ENCODE peak calls at places on chromosomes 16 and 17, in nine cellular contexts. M is AG09309, Z is heart left ventricle, N is A549, D is fibroblast of lung, L is tibial nerve, G is GM12865, H is fibroblast of mammary gland, F is lower leg skin. W is an unnamed sample.

GRCh38 chr16:87127766-87128147 is 189.4 kb downstream of the C16orf95 start:
- DNase-seq in M (no peak), Z (no peak), N (no peak), D (no peak), L (no peak), G (no peak), H (no peak), F (no peak), W (no peak)

GRCh38 chr17:27343972-27344607 is 50.2 kb downstream of the WSB1 start:
- DNase-seq in M (no peak), Z (no peak), N (no peak), D (peak; percentile 80), L (no peak), G (no peak), H (no peak), F (no peak), W (peak; percentile 57)

GRCh38 chr16:82773018-82773417 is 146.2 kb downstream of the CDH13 start:
- DNase-seq in M (no peak), Z (no peak), N (no peak), D (peak; percentile 60), L (no peak), G (no peak), H (no peak), F (no peak), W (no peak)

GRCh38 chr16:84986102-84986501 is 25.2 kb downstream of the ZDHHC7 start:
- DNase-seq in M (no peak), Z (no peak), N (no peak), D (no peak), L (no peak), G (no peak), H (no peak), F (no peak), W (no peak)

GRCh38 chr16:82963653-82964052 is 336.9 kb downstream of the CDH13 start:
- DNase-seq in M (no peak), Z (no peak), N (no peak), D (no peak), L (no peak), G (no peak), H (no peak), F (no peak), W (no peak)

GRCh38 chr17:35930211-35931065 is at the start of gene RDM1:
- DNase-seq in M (no peak), Z (peak; percentile 47), N (peak; percentile 97), D (peak; percentile 49), L (peak; percentile 13), G (peak; percentile 88), H (peak; percentile 42), F (no peak), W (peak; percentile 14)

GRCh38 chr16:53433509-53433908 is 762 bp upstream of the RBL2 start:
- DNase-seq in M (no peak), Z (no peak), N (no peak), D (no peak), L (no peak), G (no peak), H (no peak), F (no peak), W (no peak)

GRCh38 chr17:78397681-78398101 is 19.2 kb downstream of the PGS1 start:
- DNase-seq in M (no peak), Z (peak; percentile 62), N (no peak), D (peak; percentile 82), L (no peak), G (no peak), H (peak; percentile 38), F (no peak), W (peak; percentile 64)

DNA sequence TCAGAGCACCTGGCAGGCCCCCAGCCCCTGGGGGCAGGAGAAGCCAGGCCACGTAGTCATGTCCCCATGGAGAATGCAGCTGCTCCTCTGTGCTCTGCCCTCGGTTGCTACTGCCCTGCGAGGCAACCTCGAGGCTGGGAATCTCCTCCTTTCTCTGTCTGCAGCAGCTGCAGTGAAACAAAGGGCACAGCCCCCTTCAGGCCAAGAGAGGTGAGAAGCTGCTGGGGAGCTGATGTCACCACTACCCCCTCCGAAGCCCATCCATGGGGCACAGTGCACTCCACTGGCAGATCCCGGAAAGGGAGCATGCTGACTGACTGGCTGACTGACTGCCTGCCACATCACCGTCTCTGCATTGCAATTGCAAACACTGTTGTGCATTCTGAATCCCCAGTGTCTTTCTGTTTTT is 103.7 kb downstream of the GRIN2A start:
- DNase-seq in M (no peak), Z (no peak), N (no peak), D (peak; percentile 31), L (no peak), G (no peak), H (no peak), F (no peak), W (no peak)
- TF ChIP-seq CTCF in M (no peak), Z (no peak), N (no peak), D (no peak), L (no peak), G (no peak), H (no peak), F (no peak), W (no peak)

GRCh38 chr17:55722016-55722706 is 503 bp downstream of the TMEM100 start:
- DNase-seq in M (no peak), Z (no peak), N (no peak), D (peak; percentile 46), L (no peak), G (no peak), H (peak; percentile 35), F (no peak), W (peak; percentile 10)
- H3K4me3 ChIP-seq in M (peak overlapping the region; percentile 24), Z (no peak overlapping the region), N (no peak overlapping the region), D (peak overlapping the region; percentile 59), L (peak overlapping the region; percentile 35), G (no peak overlapping the region), H (peak overlapping the region; percentile 66), F (no peak overlapping the region), W (peak overlapping the region; percentile 55)

DNA sequence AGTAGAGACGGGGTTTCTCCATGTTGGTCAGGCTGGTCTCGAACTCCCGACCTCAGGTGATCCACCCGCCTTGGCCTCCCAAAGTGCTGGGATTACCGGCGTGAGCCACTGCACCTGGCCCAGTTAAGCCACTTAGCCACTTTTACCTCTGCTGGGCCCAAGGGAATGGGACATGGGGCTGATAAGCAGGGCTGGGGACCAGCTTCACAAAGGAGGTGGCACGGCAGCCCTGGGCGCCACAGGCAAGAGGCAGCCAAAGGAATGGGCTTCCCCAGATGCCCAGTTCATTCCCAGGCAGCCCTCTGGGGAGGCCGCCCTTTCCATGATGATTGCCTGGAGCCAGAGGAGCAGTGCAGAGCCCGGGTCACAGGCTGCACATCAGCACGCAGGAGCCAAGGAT is 5.0 kb upstream of the CYB561 start:
- DNase-seq in M (no peak), Z (no peak), N (no peak), D (no peak), L (no peak), G (no peak), H (no peak), F (no peak), W (no peak)
- TF ChIP-seq CTCF in M (no peak), Z (no peak), N (no peak), D (no peak), L (no peak), G (no peak), H (no peak), F (no peak), W (no peak)

DNA sequence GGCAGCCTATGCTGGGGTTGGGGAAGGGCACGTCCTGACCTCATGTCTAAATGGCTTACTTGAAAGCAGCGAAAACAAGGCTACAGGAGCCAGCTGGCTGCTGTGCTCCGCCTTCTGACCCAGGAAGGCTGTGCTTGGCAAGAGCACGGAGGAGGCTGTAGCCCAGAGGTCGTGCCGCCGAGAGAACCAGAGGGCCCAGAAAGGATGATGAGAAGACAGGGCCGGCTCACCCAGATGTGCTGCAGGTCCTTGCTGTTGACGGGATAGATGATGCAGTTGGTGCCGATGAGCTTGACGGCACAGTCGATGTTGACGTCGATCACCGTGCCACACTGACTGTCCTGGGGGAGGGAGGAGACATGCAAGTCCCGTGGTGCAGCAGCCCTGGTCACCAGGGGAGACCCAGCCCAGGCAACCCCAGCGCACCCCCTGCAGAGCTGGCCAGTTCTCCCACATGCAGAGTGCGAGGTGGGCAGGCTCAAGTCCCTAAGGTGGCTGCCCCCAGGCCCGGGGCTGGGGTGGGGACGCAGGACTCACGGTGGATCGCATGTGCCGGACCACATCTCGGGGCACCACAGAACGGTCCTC is 20.7 kb downstream of the SPHK1 start:
- DNase-seq in M (no peak), Z (no peak), N (no peak), D (no peak), L (no peak), G (no peak), H (peak; percentile 26), F (no peak), W (no peak)
- H3K4me3 ChIP-seq in M (no peak overlapping the region), Z (no peak overlapping the region), N (no peak overlapping the region), D (no peak overlapping the region), L (no peak overlapping the region), G (no peak overlapping the region), H (no peak overlapping the region), F (no peak overlapping the region), W (no peak overlapping the region)

GRCh38 chr17:6894206-6894528 is 62.6 kb upstream of the TEKT1 start:
- DNase-seq in M (no peak), Z (no peak), N (no peak), D (no peak), L (no peak), G (peak; percentile 47), H (peak; percentile 30), F (no peak), W (peak; percentile 9)
- TF ChIP-seq CTCF in M (peak; percentile 28), Z (peak; percentile 33), N (no peak), D (peak; percentile 38), L (peak; percentile 10), G (peak; percentile 55), H (peak; percentile 60), F (no peak), W (peak; percentile 49)

DNA sequence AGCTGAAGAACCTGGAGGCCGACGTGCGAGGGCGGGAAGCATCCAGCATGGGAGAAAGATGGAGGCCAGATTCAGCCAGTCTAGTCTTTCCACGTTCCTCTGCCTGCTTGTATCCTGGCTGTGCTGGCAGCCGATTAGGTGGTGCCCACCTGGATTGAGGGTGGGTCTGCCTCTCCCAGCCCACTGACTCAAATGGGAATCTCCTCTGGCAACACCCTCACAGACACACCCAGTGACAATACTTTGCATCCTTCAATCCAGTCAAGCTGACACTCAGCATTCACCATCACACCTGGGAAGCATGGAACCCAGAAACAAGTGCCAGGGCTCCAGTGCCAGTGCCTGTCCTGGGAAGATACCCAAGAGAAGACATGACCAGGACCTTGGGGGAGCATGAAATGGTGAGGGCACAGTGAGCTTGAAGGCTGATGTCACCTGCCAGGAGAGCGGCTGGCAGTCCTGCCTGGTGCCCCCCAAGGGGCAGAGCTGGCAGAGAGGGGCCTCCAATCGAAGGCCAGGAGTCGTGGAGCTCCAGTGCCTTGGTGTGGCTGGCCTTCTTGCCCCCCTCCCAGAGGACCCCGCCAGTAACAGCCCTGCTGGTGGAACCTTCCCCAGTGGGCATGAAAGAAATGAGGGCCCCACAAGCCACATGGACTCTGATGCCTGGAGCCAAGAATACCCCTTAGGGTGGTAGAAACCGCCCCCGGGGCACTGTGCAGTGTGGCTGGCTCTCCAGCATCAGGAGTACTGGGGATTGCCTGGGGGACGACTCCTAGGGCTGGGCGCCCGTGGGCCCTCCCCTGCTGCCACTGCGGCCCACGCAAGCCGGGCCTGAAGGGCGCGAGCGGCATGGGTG is 643 bp upstream of the NPB start:
- DNase-seq in M (no peak), Z (no peak), N (no peak), D (no peak), L (no peak), G (no peak), H (no peak), F (no peak), W (no peak)
- H3K4me3 ChIP-seq in M (peak overlapping the region; percentile 6), Z (no peak overlapping the region), N (no peak overlapping the region), D (no peak overlapping the region), L (no peak overlapping the region), G (no peak overlapping the region), H (no peak overlapping the region), F (no peak overlapping the region), W (peak overlapping the region; percentile 22)